ENCODE peak calls at places on chromosomes 4 and X, in four cellular contexts. L, I, K and C are unnamed samples.

GRCh38 chr4:89257376-89257775 is 50.2 kb downstream of the GPRIN3 start:
- DNase-seq in L (no peak), K (no peak), I (no peak), C (no peak)

GRCh38 chr4:52665592-52665991 is 6.5 kb upstream of the USP46 start:
- DNase-seq in I (peak), K (no peak), L (peak), C (peak)

GRCh38 chr4:122827258-122827887 is 742 bp downstream of the FGF2 start:
- DNase-seq in L (no peak), I (peak), K (peak), C (peak)

GRCh38 chrX:148134578-148134977 is 153.4 kb downstream of the FMR1NB start:
- DNase-seq in K (no peak), I (no peak), L (no peak), C (no peak)

GRCh38 chr4:107619065-107619464 is 101.0 kb downstream of the PAPSS1 start:
- DNase-seq in L (no peak), K (no peak), I (no peak), C (no peak)

GRCh38 chr4:79958511-79959264 is 114.3 kb downstream of the ANTXR2 start:
- DNase-seq in K (no peak), L (no peak), I (no peak), C (no peak)

GRCh38 chr4:80016506-80016905 is 56.5 kb downstream of the ANTXR2 start:
- DNase-seq in L (no peak), K (no peak), I (no peak), C (no peak)

GRCh38 chr4:38313999-38314561 is 349.9 kb upstream of the KLF3 start:
- DNase-seq in I (no peak), L (no peak), K (no peak), C (no peak)

GRCh38 chr4:182297659-182298058 is 54.5 kb downstream of the TENM3 start:
- DNase-seq in K (no peak), I (no peak), L (no peak), C (no peak)

GRCh38 chr4:11216520-11216919 is 212.2 kb downstream of the HS3ST1 start:
- DNase-seq in K (no peak), I (no peak), L (no peak), C (no peak)

GRCh38 chr4:1495416-1496115 is 89.3 kb upstream of the NKX1-1 start:
- DNase-seq in I (no peak), K (no peak), L (no peak), C (no peak)

GRCh38 chr4:114558446-114559020 is 40.1 kb upstream of the UGT8 start:
- DNase-seq in K (no peak), L (peak), I (no peak), C (no peak)

GRCh38 chr4:88747351-88747750 is 49.7 kb upstream of the NAP1L5 start:
- DNase-seq in I (no peak), K (no peak), L (no peak), C (no peak)

GRCh38 chrX:43003939-43004338 is 226.0 kb upstream of the PPP1R2C start:
- DNase-seq in I (no peak), K (no peak), L (no peak), C (no peak)

GRCh38 chrX:115177941-115178340 is 11.3 kb upstream of the RBMXL3 start:
- DNase-seq in I (no peak), L (no peak), K (no peak), C (no peak)

GRCh38 chr4:136383126-136383525 is 1149.2 kb downstream of the PCDH18 start:
- DNase-seq in L (no peak), I (no peak), K (no peak), C (no peak)

GRCh38 chrX:132226169-132226568 is 6.9 kb upstream of the RAP2C start:
- DNase-seq in K (no peak), I (no peak), L (no peak), C (no peak)

GRCh38 chr4:185096032-185096653 is 46.9 kb upstream of the SLC25A4 start:
- DNase-seq in L (peak), K (peak), I (peak), C (peak)

GRCh38 chrX:2677764-2678163 is 13.3 kb upstream of the CD99 start:
- DNase-seq in I (no peak), K (peak), L (peak), C (no peak)

GRCh38 chr4:128601992-128602695 is 207.4 kb upstream of the JADE1 start:
- DNase-seq in L (no peak), I (no peak), K (no peak), C (no peak)

GRCh38 chr4:144556636-144557035 is 89.3 kb upstream of the HHIP start:
- DNase-seq in L (no peak), I (no peak), K (no peak), C (no peak)

GRCh38 chrX:141220342-141221008 is 21.8 kb downstream of the SPANXC start:
- DNase-seq in I (no peak), L (no peak), K (no peak), C (no peak)

GRCh38 chr4:177281544-177281943 is 28.1 kb upstream of the NEIL3 start:
- DNase-seq in I (no peak), K (no peak), L (no peak), C (no peak)

GRCh38 chrX:128460835-128461234 is 408.6 kb upstream of the ACTRT1 start:
- DNase-seq in I (no peak), K (no peak), L (no peak), C (no peak)
- TF ChIP-seq CTCF in I (no peak), K (no peak), L (no peak), C (no peak)

GRCh38 chr4:26962720-26963119 is 102.1 kb downstream of the STIM2 start:
- DNase-seq in K (no peak), L (no peak), I (no peak), C (no peak)
- TF ChIP-seq CTCF in K (no peak), L (no peak), I (no peak), C (no peak)

GRCh38 chr4:137530176-137530575 is 2.1 kb downstream of the PCDH18 start:
- DNase-seq in K (no peak), L (no peak), I (no peak), C (no peak)

GRCh38 chr4:137532869-137533236 is 559 bp upstream of the PCDH18 start:
- DNase-seq in K (no peak), L (no peak), I (no peak), C (no peak)

GRCh38 chr4:137529432-137529831 is 2.9 kb downstream of the PCDH18 start:
- DNase-seq in I (no peak), L (no peak), K (no peak), C (no peak)

GRCh38 chr4:137531951-137532868 is at the start of gene PCDH18:
- DNase-seq in I (peak), K (peak), L (no peak), C (peak)

DNA sequence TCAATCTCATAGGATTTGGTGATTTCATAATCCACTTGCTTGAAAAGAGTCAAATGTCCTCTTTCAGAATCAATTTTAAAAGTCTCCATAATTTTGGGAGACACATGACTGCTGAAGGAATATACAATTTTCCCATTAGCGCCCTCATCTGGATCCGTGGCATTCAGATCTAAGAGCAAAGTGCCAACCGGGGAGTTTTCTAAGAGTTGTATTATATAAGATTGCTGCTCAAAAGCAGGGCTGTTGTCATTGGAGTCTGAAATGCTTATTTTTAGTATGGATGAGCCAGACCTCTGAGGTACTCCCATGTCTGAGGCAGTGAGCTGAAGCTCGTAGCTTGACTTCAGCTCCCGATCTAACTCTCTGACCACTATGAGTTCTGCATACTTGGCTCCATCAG is 1.2 kb downstream of the PCDH18 start:
- DNase-seq in I (no peak), L (no peak), K (peak), C (no peak)
- TF ChIP-seq CTCF in I (no peak), L (no peak), K (peak), C (no peak)

DNA sequence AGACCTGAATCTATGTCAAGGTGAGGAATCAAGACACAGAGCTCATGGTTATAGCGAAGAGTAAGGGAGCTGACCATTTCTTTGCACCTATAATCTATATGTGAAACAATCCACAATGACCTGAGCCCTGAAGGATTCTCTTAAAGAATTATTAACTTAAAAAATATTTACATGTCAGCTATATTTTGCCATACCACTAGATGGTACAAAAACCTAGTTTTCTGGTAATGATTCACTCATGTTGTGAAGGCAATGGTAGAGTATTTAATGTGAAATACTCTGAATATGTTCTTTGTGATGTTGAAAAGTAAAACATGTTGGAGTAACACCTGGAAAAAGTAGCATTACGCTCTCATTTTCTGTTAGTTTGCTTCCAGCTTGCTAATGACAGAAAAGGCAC is 40.0 kb downstream of the VGLL1 start:
- DNase-seq in I (no peak), L (no peak), K (no peak), C (no peak)
- TF ChIP-seq CTCF in I (peak), L (no peak), K (no peak), C (peak)

GRCh38 chrX:54439967-54440871 is at the start of gene TSR2:
- DNase-seq in K (peak), L (peak), I (peak), C (peak)
- TF ChIP-seq CTCF in K (no peak), L (no peak), I (no peak), C (peak)

DNA sequence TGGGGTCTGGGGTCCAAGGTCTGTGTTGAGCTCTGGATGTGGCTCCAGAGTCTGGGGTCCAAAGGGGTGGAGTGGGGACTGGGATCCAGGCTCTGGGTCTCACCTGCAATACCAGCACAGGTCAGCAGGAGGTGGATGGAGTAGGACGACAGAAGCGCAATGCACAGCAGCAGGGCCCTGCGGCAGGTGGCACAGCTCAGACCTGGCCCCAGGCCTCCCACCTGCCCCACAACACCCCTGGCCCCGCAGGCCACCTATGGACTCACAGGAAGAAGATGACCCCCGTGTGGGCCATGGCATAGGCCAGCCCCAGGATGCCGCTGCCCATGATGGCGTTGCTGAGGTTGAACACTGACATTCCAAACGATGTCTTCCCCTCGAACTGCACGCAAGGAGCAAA is 3.4 kb downstream of the SLC38A5 start:
- DNase-seq in L (no peak), I (peak), K (no peak), C (no peak)
- TF ChIP-seq CTCF in L (peak), I (peak), K (peak), C (no peak)

GRCh38 chrX:54540289-54540688 is 10.3 kb downstream of the GNL3L start:
- DNase-seq in I (no peak), K (peak), L (no peak), C (no peak)
- TF ChIP-seq CTCF in I (no peak), K (no peak), L (no peak), C (no peak)